ENCODE peak calls at places on chromosome 11, in seven cellular contexts. H is AG04450; K is T1000; L is effector memory CD4-positive, alpha-beta T cell; Y is HL-60; W is stimulated activated CD8-positive, alpha-beta memory T cell treated with anti-CD3 and anti-CD28 coated beads, Interleukin-2, amount 100 ng/mL, for 48 hours; X is head of caudate nucleus. F is an unnamed sample.
A peak's percentile ranks its signal among the peaks of the same experiment; 100 is the strongest.

GRCh38 chr11:8209208-8209807 is 40.5 kb upstream of the RIC3 start:
- DNase-seq in H (no peak), K (no peak), L (no peak), Y (peak; percentile 48), W (peak; percentile 15), X (peak; percentile 52), F (no peak)

GRCh38 chr11:235180-235997 is 753 bp downstream of the SIRT3 start:
- DNase-seq in H (no peak), K (no peak), L (peak; percentile 52), Y (no peak), W (peak; percentile 51), X (no peak), F (no peak)

GRCh38 chr11:80524330-80524729 is 1083.5 kb upstream of the TENM4 start:
- DNase-seq in H (no peak), K (no peak), L (no peak), Y (no peak), W (no peak), X (no peak), F (no peak)

GRCh38 chr11:103633037-103633788 is 403.2 kb upstream of the DDI1 start:
- DNase-seq in H (no peak), K (no peak), L (no peak), Y (no peak), W (no peak), X (no peak), F (peak; percentile 61)

GRCh38 chr11:75265851-75266531 is 25.4 kb downstream of the TPBGL start:
- DNase-seq in H (no peak), K (no peak), L (no peak), Y (no peak), W (no peak), X (peak; percentile 21), F (no peak)

GRCh38 chr11:82992219-82992618 is 79.5 kb downstream of the RAB30 start:
- DNase-seq in H (no peak), K (no peak), L (no peak), Y (no peak), W (no peak), X (no peak), F (no peak)

GRCh38 chr11:79762271-79762935 is 321.6 kb upstream of the TENM4 start:
- DNase-seq in H (no peak), K (no peak), L (no peak), Y (peak; percentile 7), W (no peak), X (no peak), F (no peak)

GRCh38 chr11:78140392-78141077 is 1.1 kb upstream of the ALG8 start:
- DNase-seq in H (no peak), K (no peak), L (no peak), Y (no peak), W (no peak), X (peak; percentile 47), F (no peak)

GRCh38 chr11:46489668-46490560 is 98.3 kb upstream of the CHRM4 start:
- DNase-seq in H (peak; percentile 20), K (no peak), L (no peak), Y (peak; percentile 50), W (no peak), X (peak; percentile 30), F (peak; percentile 41)

GRCh38 chr11:124867700-124868099 is 2.5 kb downstream of the ROBO3 start:
- DNase-seq in H (no peak), K (no peak), L (no peak), Y (peak; percentile 26), W (no peak), X (no peak), F (peak; percentile 20)

GRCh38 chr11:3971756-3972404 is 116.4 kb downstream of the STIM1 start:
- DNase-seq in H (no peak), K (no peak), L (no peak), Y (no peak), W (no peak), X (no peak), F (no peak)

GRCh38 chr11:62479631-62480201 is 60.9 kb downstream of the SCGB1A1 start:
- DNase-seq in H (no peak), K (no peak), L (no peak), Y (no peak), W (no peak), X (no peak), F (no peak)

GRCh38 chr11:47127213-47127612 is 49.5 kb downstream of the ARFGAP2 start:
- DNase-seq in H (no peak), K (no peak), L (no peak), Y (no peak), W (no peak), X (no peak), F (no peak)